ENCODE peak calls at places on chromosomes 3 and 15, in six cellular contexts. G is uterus, N is stomach, F is heart left ventricle, T is NB4, V is tibial nerve. R is an unnamed sample.

GRCh38 chr3:169112153-169112892 is 551.2 kb downstream of the MECOM start:
- DNase-seq in G (no peak), N (no peak), F (no peak), V (no peak), T (no peak), R (no peak)

GRCh38 chr3:122362026-122362425 is 21.0 kb downstream of the MIX23 start:
- DNase-seq in N (no peak), G (no peak), V (no peak), F (no peak), T (no peak), R (no peak)

GRCh38 chr3:56962200-56962599 is 98.3 kb upstream of the SPATA12 start:
- DNase-seq in F (no peak), V (no peak), T (no peak), N (no peak), G (no peak), R (no peak)

GRCh38 chr15:36880226-36880912 is 220.0 kb downstream of the MEIS2 start:
- DNase-seq in N (no peak), G (no peak), V (no peak), T (no peak), F (no peak), R (no peak)

GRCh38 chr3:141500397-141500796 is 13.6 kb downstream of the RASA2 start:
- DNase-seq in N (no peak), G (no peak), T (no peak), V (no peak), F (no peak), R (no peak)

GRCh38 chr15:99452728-99453643 is 112.8 kb upstream of the MEF2A start:
- DNase-seq in T (peak; percentile 38), V (peak; percentile 69), N (peak; percentile 83), G (peak; percentile 84), F (peak; percentile 96), R (peak; percentile 63)

GRCh38 chr3:111531446-111531845 is 10.6 kb upstream of the CD96 start:
- DNase-seq in G (no peak), V (no peak), N (no peak), T (no peak), F (no peak), R (no peak)

GRCh38 chr15:22979069-22979698 is 984 bp downstream of the CYFIP1 start:
- DNase-seq in V (peak; percentile 43), G (no peak), N (peak; percentile 72), F (peak; percentile 66), T (peak; percentile 81), R (peak; percentile 42)

GRCh38 chr3:132083583-132084372 is 49.0 kb upstream of the CPNE4 start:
- DNase-seq in F (no peak), N (no peak), G (no peak), T (peak; percentile 31), V (no peak), R (no peak)

GRCh38 chr3:38562467-38562925 is 66.4 kb downstream of the EXOG start:
- DNase-seq in F (no peak), T (no peak), V (no peak), N (no peak), G (no peak), R (no peak)

GRCh38 chr3:78827618-78828017 is 940.2 kb downstream of the ROBO1 start:
- DNase-seq in V (no peak), T (no peak), G (no peak), N (no peak), F (no peak), R (no peak)

GRCh38 chr15:64274541-64274940 is 81.4 kb downstream of the CSNK1G1 start:
- DNase-seq in G (no peak), V (no peak), F (no peak), N (no peak), T (peak; percentile 34), R (no peak)

GRCh38 chr15:100726070-100726420 is 123.7 kb downstream of the ASB7 start:
- DNase-seq in F (no peak), N (no peak), V (peak; percentile 2), G (no peak), T (no peak), R (no peak)

GRCh38 chr3:145983101-145983500 is 177.9 kb downstream of the PLOD2 start:
- DNase-seq in N (no peak), G (no peak), V (no peak), F (no peak), T (peak; percentile 3), R (no peak)

GRCh38 chr15:84752195-84752594 is 3.8 kb downstream of the ZNF592 start:
- DNase-seq in F (no peak), G (no peak), T (no peak), V (no peak), N (no peak), R (no peak)

GRCh38 chr15:84750583-84751092 is 2.2 kb downstream of the ZNF592 start:
- DNase-seq in G (no peak), N (no peak), F (no peak), T (peak; percentile 85), V (no peak), R (no peak)

GRCh38 chr15:84755736-84756527 is 7.5 kb downstream of the ZNF592 start:
- DNase-seq in N (no peak), T (no peak), F (no peak), G (no peak), V (no peak), R (no peak)

GRCh38 chr15:84749111-84749991 is 959 bp downstream of the ZNF592 start:
- DNase-seq in F (peak; percentile 56), N (peak; percentile 28), G (peak; percentile 35), V (no peak), T (peak; percentile 86), R (no peak)

DNA sequence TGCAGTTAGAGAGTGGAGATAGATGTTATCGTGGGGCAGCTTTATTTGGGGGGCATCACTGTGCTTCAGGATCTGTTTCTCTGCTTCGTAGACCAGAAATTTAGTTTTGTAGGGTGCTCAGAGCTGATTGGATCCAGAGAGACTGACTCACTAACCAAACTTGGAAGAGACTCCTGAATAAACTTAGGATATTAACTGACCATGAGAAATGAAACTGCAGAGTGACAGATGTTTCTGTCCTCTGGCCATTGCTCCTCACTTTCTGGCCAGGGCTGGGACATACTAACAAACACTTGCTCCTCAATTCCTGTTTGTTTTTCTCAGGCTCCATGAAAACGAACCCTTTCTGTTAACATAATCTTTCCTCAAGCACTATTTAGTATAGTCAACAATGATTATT is 4.3 kb downstream of the ZNF592 start:
- DNase-seq in N (no peak), T (no peak), V (no peak), G (no peak), F (no peak), R (no peak)
- TF ChIP-seq POLR2A in N (no peak), T (no peak), V (no peak), G (no peak), F (no peak), R (no peak)

GRCh38 chr3:167735233-167736107 is at the start of gene SERPINI1:
- DNase-seq in G (peak; percentile 90), N (peak; percentile 93), T (peak; percentile 88), V (peak; percentile 83), F (peak; percentile 92), R (peak; percentile 39)

GRCh38 chr3:167732313-167733065 is 2.2 kb downstream of the PDCD10 start:
- DNase-seq in V (no peak), G (no peak), F (no peak), T (no peak), N (no peak), R (no peak)

GRCh38 chr3:167733961-167734497 is 663 bp downstream of the PDCD10 start:
- DNase-seq in T (no peak), N (no peak), G (no peak), F (no peak), V (no peak), R (no peak)

GRCh38 chr3:167736264-167736787 is 805 bp downstream of the SERPINI1 start:
- DNase-seq in N (no peak), F (no peak), T (no peak), V (no peak), G (no peak), R (no peak)

DNA sequence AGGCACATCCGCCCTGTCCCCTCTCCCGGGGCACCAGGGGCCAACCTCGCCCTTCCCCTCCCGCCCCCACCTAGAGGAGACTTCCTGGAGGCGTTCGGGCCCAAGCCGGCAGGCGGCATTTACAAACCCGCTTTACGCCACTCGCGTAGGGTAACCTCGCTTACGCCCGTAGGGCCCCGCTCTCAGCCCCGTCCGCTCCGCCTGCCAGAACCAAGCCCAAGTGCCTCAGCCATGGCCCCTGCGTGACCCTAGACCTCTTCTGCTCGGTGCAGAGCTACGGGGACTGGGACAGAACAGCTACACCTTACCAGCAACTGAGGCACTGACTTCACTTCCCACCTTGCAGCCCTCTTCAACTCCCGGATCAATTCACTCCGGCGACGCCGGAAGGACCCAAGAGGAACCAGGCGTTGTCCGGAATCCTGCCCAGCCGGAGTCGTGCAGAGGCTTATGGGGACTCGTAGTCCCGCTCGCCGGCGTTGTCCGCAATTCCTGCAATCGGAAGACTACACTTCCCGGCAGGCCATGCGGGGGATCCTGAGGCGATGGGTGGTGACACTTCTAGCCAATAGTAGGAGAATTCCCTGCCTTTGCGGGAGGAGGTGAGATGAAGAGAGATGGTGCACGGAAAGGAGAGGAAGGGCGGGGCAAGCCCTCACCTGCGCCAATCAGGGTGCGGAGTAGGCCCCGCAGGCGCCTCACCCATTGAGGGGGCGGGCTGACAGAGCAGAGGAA is at the start of gene PDCD10:
- DNase-seq in F (peak; percentile 99), G (peak; percentile 98), N (peak; percentile 98), V (peak; percentile 94), T (peak; percentile 98), R (peak; percentile 56)
- TF ChIP-seq POLR2A in F (no peak), G (peak; percentile 58), N (no peak), V (peak; percentile 30), T (peak; percentile 54), R (peak; percentile 86)

GRCh38 chr3:51967384-51968174 is at the start of gene PCBP4:
- DNase-seq in V (peak; percentile 61), T (peak; percentile 48), F (peak; percentile 89), N (peak; percentile 74), G (peak; percentile 76), R (no peak)
- TF ChIP-seq POLR2A in V (peak; percentile 10), T (peak; percentile 38), F (no peak), N (no peak), G (peak; percentile 92), R (no peak)

DNA sequence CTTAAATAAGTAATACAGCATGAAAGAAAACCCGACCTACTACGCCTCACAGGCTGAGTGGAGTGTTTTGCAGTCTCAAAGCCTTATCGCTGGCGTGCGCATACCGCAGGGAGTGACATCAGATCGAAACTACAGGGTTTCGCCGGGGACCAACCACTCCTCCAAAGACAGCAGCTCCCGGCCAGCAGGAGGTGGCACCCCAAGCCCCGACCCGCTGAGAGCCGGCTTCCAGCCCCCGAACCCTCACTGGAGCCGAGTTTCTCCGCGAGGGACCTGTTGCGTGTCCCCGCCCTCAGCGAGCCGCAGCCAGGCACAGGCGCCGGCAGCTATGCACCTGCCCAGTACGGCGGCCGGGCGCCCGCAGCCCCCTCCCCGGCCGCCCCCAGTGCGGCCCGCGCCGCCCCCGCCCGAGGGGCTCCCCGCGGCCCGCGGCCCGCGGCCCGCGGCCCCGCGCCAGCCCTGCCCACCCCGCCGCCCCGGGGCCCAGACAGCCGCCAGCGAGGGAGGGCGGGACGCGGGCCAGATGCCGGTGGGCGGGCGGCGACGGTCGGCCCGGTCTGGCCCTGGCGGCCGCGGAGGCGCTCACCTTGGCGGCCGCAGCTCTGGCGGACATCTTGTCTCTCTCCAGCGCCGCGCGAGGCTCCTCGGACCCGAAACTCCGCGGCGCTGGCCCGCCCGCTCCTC is 710 bp downstream of the TJP1 start:
- DNase-seq in T (no peak), N (peak; percentile 84), F (peak; percentile 79), V (peak; percentile 49), G (peak; percentile 72), R (no peak)
- TF ChIP-seq POLR2A in T (no peak), N (peak; percentile 55), F (no peak), V (no peak), G (peak; percentile 38), R (no peak)

GRCh38 chr3:50154840-50155490 is at the start of gene SEMA3F:
- DNase-seq in G (peak; percentile 48), T (peak; percentile 65), V (no peak), N (peak; percentile 83), F (peak; percentile 73), R (peak; percentile 96)
- TF ChIP-seq POLR2A in G (peak; percentile 77), T (no peak), V (no peak), N (no peak), F (no peak), R (no peak)

R was measured in GM12892.